ENCODE peak calls at places on chromosomes 3 and 15, in four cellular contexts. One of them, this sample, is unnamed.

GRCh38 chr3:13626915-13627460 is 78.1 kb downstream of the FBLN2 start:
- DNase-seq in left cardiac atrium: no peak
- DNase-seq in NCI-H69: no peak
- DNase-seq in CD4-positive, alpha-beta T cell: no peak
- DNase-seq in this sample: no peak

GRCh38 chr15:99121691-99122410 is 17.0 kb downstream of the SYNM start:
- DNase-seq in left cardiac atrium: no peak
- DNase-seq in NCI-H69: no peak
- DNase-seq in CD4-positive, alpha-beta T cell: no peak
- DNase-seq in this sample: no peak

GRCh38 chr3:159417761-159418160 is 570.9 kb upstream of the IL12A start:
- DNase-seq in left cardiac atrium: no peak
- DNase-seq in NCI-H69: peak; percentile 30
- DNase-seq in CD4-positive, alpha-beta T cell: no peak
- DNase-seq in this sample: no peak

GRCh38 chr15:87939838-87940457 is 316.6 kb downstream of the NTRK3 start:
- DNase-seq in left cardiac atrium: no peak
- DNase-seq in NCI-H69: no peak
- DNase-seq in CD4-positive, alpha-beta T cell: no peak
- DNase-seq in this sample: no peak

GRCh38 chr3:172516318-172517214 is 6.7 kb downstream of the TNFSF10 start:
- DNase-seq in left cardiac atrium: peak; percentile 57
- DNase-seq in NCI-H69: no peak
- DNase-seq in CD4-positive, alpha-beta T cell: no peak
- DNase-seq in this sample: no peak

GRCh38 chr3:73868688-73869315 is 244.1 kb upstream of the PDZRN3 start:
- DNase-seq in left cardiac atrium: no peak
- DNase-seq in NCI-H69: peak; percentile 70
- DNase-seq in CD4-positive, alpha-beta T cell: no peak
- DNase-seq in this sample: no peak

GRCh38 chr3:51392301-51393095 is 1.4 kb downstream of the RBM15B start:
- DNase-seq in left cardiac atrium: peak; percentile 37
- DNase-seq in NCI-H69: no peak
- DNase-seq in CD4-positive, alpha-beta T cell: no peak
- DNase-seq in this sample: no peak

GRCh38 chr3:121739902-121740301 is 9.6 kb downstream of the GOLGB1 start:
- DNase-seq in left cardiac atrium: no peak
- DNase-seq in NCI-H69: no peak
- DNase-seq in CD4-positive, alpha-beta T cell: no peak
- DNase-seq in this sample: no peak

GRCh38 chr3:58521917-58522680 is 14.9 kb downstream of the ACOX2 start:
- DNase-seq in left cardiac atrium: no peak
- DNase-seq in NCI-H69: peak; percentile 71
- DNase-seq in CD4-positive, alpha-beta T cell: no peak
- DNase-seq in this sample: no peak

This sample was measured in naive thymus-derived CD8-positive, alpha-beta T cell.